ENCODE peak calls at places on chromosomes 7 and 10, in ten cellular contexts. One of them, this sample, is unnamed.

GRCh38 chr7:112362796-112363195 is 87.5 kb upstream of the IFRD1 start:
- DNase-seq in stimulated activated CD4-positive, alpha-beta T cell treated with anti-CD3 and anti-CD28 coated beads, Interleukin-1b, Interleukin-23, amount 100 ng/mL, for 24 hours: no peak
- DNase-seq in stimulated activated CD8-positive, alpha-beta memory T cell treated with anti-CD3 and anti-CD28 coated beads, Interleukin-4, amount 100 ng/mL, for 24 hours: no peak
- DNase-seq in progenitor cell of endocrine pancreas: no peak
- DNase-seq in MV-4-11: no peak
- DNase-seq in dermis microvascular lymphatic vessel endothelial cell: no peak
- DNase-seq in endodermal cell: peak
- DNase-seq in neural crest cell: no peak
- DNase-seq in HS-5: no peak
- DNase-seq in cardiac muscle cell: peak
- DNase-seq in this sample: no peak

GRCh38 chr10:2143213-2143882 is 406.0 kb upstream of the ADARB2 start:
- DNase-seq in cardiac muscle cell: no peak
- DNase-seq in HS-5: no peak
- DNase-seq in MV-4-11: no peak
- DNase-seq in stimulated activated CD8-positive, alpha-beta memory T cell treated with anti-CD3 and anti-CD28 coated beads, Interleukin-4, amount 100 ng/mL, for 24 hours: no peak
- DNase-seq in progenitor cell of endocrine pancreas: no peak
- DNase-seq in stimulated activated CD4-positive, alpha-beta T cell treated with anti-CD3 and anti-CD28 coated beads, Interleukin-1b, Interleukin-23, amount 100 ng/mL, for 24 hours: no peak
- DNase-seq in endodermal cell: no peak
- DNase-seq in dermis microvascular lymphatic vessel endothelial cell: no peak
- DNase-seq in neural crest cell: no peak
- DNase-seq in this sample: no peak

GRCh38 chr10:615583-616152 is 73.8 kb downstream of the DIP2C start:
- DNase-seq in HS-5: no peak
- DNase-seq in endodermal cell: no peak
- DNase-seq in progenitor cell of endocrine pancreas: no peak
- DNase-seq in neural crest cell: no peak
- DNase-seq in stimulated activated CD8-positive, alpha-beta memory T cell treated with anti-CD3 and anti-CD28 coated beads, Interleukin-4, amount 100 ng/mL, for 24 hours: no peak
- DNase-seq in MV-4-11: no peak
- DNase-seq in dermis microvascular lymphatic vessel endothelial cell: no peak
- DNase-seq in stimulated activated CD4-positive, alpha-beta T cell treated with anti-CD3 and anti-CD28 coated beads, Interleukin-1b, Interleukin-23, amount 100 ng/mL, for 24 hours: no peak
- DNase-seq in cardiac muscle cell: peak
- DNase-seq in this sample: no peak

GRCh38 chr10:14010083-14010551 is 320.6 kb downstream of the FRMD4A start:
- DNase-seq in stimulated activated CD4-positive, alpha-beta T cell treated with anti-CD3 and anti-CD28 coated beads, Interleukin-1b, Interleukin-23, amount 100 ng/mL, for 24 hours: no peak
- DNase-seq in MV-4-11: no peak
- DNase-seq in cardiac muscle cell: peak
- DNase-seq in dermis microvascular lymphatic vessel endothelial cell: no peak
- DNase-seq in progenitor cell of endocrine pancreas: no peak
- DNase-seq in HS-5: no peak
- DNase-seq in neural crest cell: no peak
- DNase-seq in stimulated activated CD8-positive, alpha-beta memory T cell treated with anti-CD3 and anti-CD28 coated beads, Interleukin-4, amount 100 ng/mL, for 24 hours: no peak
- DNase-seq in endodermal cell: peak
- DNase-seq in this sample: no peak

GRCh38 chr7:157527686-157528085 is 190.9 kb downstream of the DNAJB6 start:
- DNase-seq in MV-4-11: no peak
- DNase-seq in endodermal cell: no peak
- DNase-seq in HS-5: no peak
- DNase-seq in neural crest cell: no peak
- DNase-seq in stimulated activated CD4-positive, alpha-beta T cell treated with anti-CD3 and anti-CD28 coated beads, Interleukin-1b, Interleukin-23, amount 100 ng/mL, for 24 hours: no peak
- DNase-seq in dermis microvascular lymphatic vessel endothelial cell: no peak
- DNase-seq in cardiac muscle cell: no peak
- DNase-seq in progenitor cell of endocrine pancreas: peak
- DNase-seq in stimulated activated CD8-positive, alpha-beta memory T cell treated with anti-CD3 and anti-CD28 coated beads, Interleukin-4, amount 100 ng/mL, for 24 hours: no peak
- DNase-seq in this sample: no peak

GRCh38 chr7:22192778-22193177 is 164.2 kb downstream of the RAPGEF5 start:
- DNase-seq in stimulated activated CD8-positive, alpha-beta memory T cell treated with anti-CD3 and anti-CD28 coated beads, Interleukin-4, amount 100 ng/mL, for 24 hours: no peak
- DNase-seq in HS-5: no peak
- DNase-seq in cardiac muscle cell: no peak
- DNase-seq in progenitor cell of endocrine pancreas: no peak
- DNase-seq in endodermal cell: no peak
- DNase-seq in neural crest cell: no peak
- DNase-seq in MV-4-11: no peak
- DNase-seq in dermis microvascular lymphatic vessel endothelial cell: no peak
- DNase-seq in stimulated activated CD4-positive, alpha-beta T cell treated with anti-CD3 and anti-CD28 coated beads, Interleukin-1b, Interleukin-23, amount 100 ng/mL, for 24 hours: no peak
- DNase-seq in this sample: no peak

GRCh38 chr10:61594430-61594829 is 68.3 kb upstream of the CABCOCO1 start:
- DNase-seq in neural crest cell: no peak
- DNase-seq in endodermal cell: no peak
- DNase-seq in stimulated activated CD8-positive, alpha-beta memory T cell treated with anti-CD3 and anti-CD28 coated beads, Interleukin-4, amount 100 ng/mL, for 24 hours: no peak
- DNase-seq in MV-4-11: no peak
- DNase-seq in stimulated activated CD4-positive, alpha-beta T cell treated with anti-CD3 and anti-CD28 coated beads, Interleukin-1b, Interleukin-23, amount 100 ng/mL, for 24 hours: no peak
- DNase-seq in progenitor cell of endocrine pancreas: no peak
- DNase-seq in HS-5: no peak
- DNase-seq in dermis microvascular lymphatic vessel endothelial cell: no peak
- DNase-seq in cardiac muscle cell: no peak
- DNase-seq in this sample: no peak

GRCh38 chr10:66746711-66747110 is 179.1 kb upstream of the LRRTM3 start:
- DNase-seq in endodermal cell: no peak
- DNase-seq in stimulated activated CD8-positive, alpha-beta memory T cell treated with anti-CD3 and anti-CD28 coated beads, Interleukin-4, amount 100 ng/mL, for 24 hours: no peak
- DNase-seq in neural crest cell: no peak
- DNase-seq in HS-5: no peak
- DNase-seq in progenitor cell of endocrine pancreas: no peak
- DNase-seq in stimulated activated CD4-positive, alpha-beta T cell treated with anti-CD3 and anti-CD28 coated beads, Interleukin-1b, Interleukin-23, amount 100 ng/mL, for 24 hours: no peak
- DNase-seq in MV-4-11: no peak
- DNase-seq in dermis microvascular lymphatic vessel endothelial cell: no peak
- DNase-seq in cardiac muscle cell: no peak
- DNase-seq in this sample: no peak

GRCh38 chr7:2049111-2049781 is 183.5 kb downstream of the MAD1L1 start:
- DNase-seq in stimulated activated CD8-positive, alpha-beta memory T cell treated with anti-CD3 and anti-CD28 coated beads, Interleukin-4, amount 100 ng/mL, for 24 hours: no peak
- DNase-seq in stimulated activated CD4-positive, alpha-beta T cell treated with anti-CD3 and anti-CD28 coated beads, Interleukin-1b, Interleukin-23, amount 100 ng/mL, for 24 hours: no peak
- DNase-seq in progenitor cell of endocrine pancreas: no peak
- DNase-seq in dermis microvascular lymphatic vessel endothelial cell: no peak
- DNase-seq in cardiac muscle cell: no peak
- DNase-seq in HS-5: no peak
- DNase-seq in endodermal cell: no peak
- DNase-seq in MV-4-11: no peak
- DNase-seq in neural crest cell: no peak
- DNase-seq in this sample: no peak

GRCh38 chr7:96311967-96312366 is 9.9 kb downstream of the SLC25A13 start:
- DNase-seq in endodermal cell: no peak
- DNase-seq in dermis microvascular lymphatic vessel endothelial cell: no peak
- DNase-seq in neural crest cell: no peak
- DNase-seq in cardiac muscle cell: peak
- DNase-seq in stimulated activated CD8-positive, alpha-beta memory T cell treated with anti-CD3 and anti-CD28 coated beads, Interleukin-4, amount 100 ng/mL, for 24 hours: no peak
- DNase-seq in progenitor cell of endocrine pancreas: no peak
- DNase-seq in stimulated activated CD4-positive, alpha-beta T cell treated with anti-CD3 and anti-CD28 coated beads, Interleukin-1b, Interleukin-23, amount 100 ng/mL, for 24 hours: no peak
- DNase-seq in HS-5: no peak
- DNase-seq in MV-4-11: peak
- DNase-seq in this sample: no peak

GRCh38 chr7:82166666-82167065 is 276.9 kb downstream of the CACNA2D1 start:
- DNase-seq in stimulated activated CD8-positive, alpha-beta memory T cell treated with anti-CD3 and anti-CD28 coated beads, Interleukin-4, amount 100 ng/mL, for 24 hours: no peak
- DNase-seq in MV-4-11: no peak
- DNase-seq in endodermal cell: no peak
- DNase-seq in progenitor cell of endocrine pancreas: no peak
- DNase-seq in HS-5: no peak
- DNase-seq in dermis microvascular lymphatic vessel endothelial cell: no peak
- DNase-seq in cardiac muscle cell: peak
- DNase-seq in neural crest cell: no peak
- DNase-seq in stimulated activated CD4-positive, alpha-beta T cell treated with anti-CD3 and anti-CD28 coated beads, Interleukin-1b, Interleukin-23, amount 100 ng/mL, for 24 hours: no peak
- DNase-seq in this sample: no peak

GRCh38 chr7:99030951-99031350 is 113.0 kb downstream of the SMURF1 start:
- DNase-seq in stimulated activated CD8-positive, alpha-beta memory T cell treated with anti-CD3 and anti-CD28 coated beads, Interleukin-4, amount 100 ng/mL, for 24 hours: no peak
- DNase-seq in endodermal cell: no peak
- DNase-seq in cardiac muscle cell: no peak
- DNase-seq in HS-5: no peak
- DNase-seq in MV-4-11: no peak
- DNase-seq in stimulated activated CD4-positive, alpha-beta T cell treated with anti-CD3 and anti-CD28 coated beads, Interleukin-1b, Interleukin-23, amount 100 ng/mL, for 24 hours: no peak
- DNase-seq in dermis microvascular lymphatic vessel endothelial cell: no peak
- DNase-seq in neural crest cell: no peak
- DNase-seq in progenitor cell of endocrine pancreas: no peak
- DNase-seq in this sample: no peak

GRCh38 chr10:30454744-30455498 is 20.9 kb downstream of the MAP3K8 start:
- DNase-seq in dermis microvascular lymphatic vessel endothelial cell: peak
- DNase-seq in cardiac muscle cell: peak
- DNase-seq in stimulated activated CD8-positive, alpha-beta memory T cell treated with anti-CD3 and anti-CD28 coated beads, Interleukin-4, amount 100 ng/mL, for 24 hours: no peak
- DNase-seq in MV-4-11: no peak
- DNase-seq in HS-5: no peak
- DNase-seq in stimulated activated CD4-positive, alpha-beta T cell treated with anti-CD3 and anti-CD28 coated beads, Interleukin-1b, Interleukin-23, amount 100 ng/mL, for 24 hours: no peak
- DNase-seq in progenitor cell of endocrine pancreas: no peak
- DNase-seq in neural crest cell: no peak
- DNase-seq in endodermal cell: no peak
- DNase-seq in this sample: no peak